ENCODE peak calls at places on chromosomes 13 and 19, in eight cellular contexts. J, H, T, C, U, A, M and K are unnamed samples.

GRCh38 chr19:39196860-39197562 is at the start of gene NCCRP1:
- DNase-seq in M (no peak), U (no peak), T (peak; percentile 76), A (no peak), J (no peak), C (no peak), H (no peak), K (no peak)

GRCh38 chr13:89052699-89053098 is 1381.5 kb downstream of the SLITRK5 start:
- DNase-seq in U (no peak), T (no peak), M (no peak), J (no peak), C (no peak), A (no peak), H (no peak), K (no peak)

GRCh38 chr19:56080669-56081401 is 40.3 kb downstream of the ZNF787 start:
- DNase-seq in H (peak; percentile 62), M (peak; percentile 49), C (peak; percentile 12), U (peak; percentile 85), T (peak; percentile 95), J (peak; percentile 73), A (peak; percentile 55), K (peak; percentile 77)

GRCh38 chr13:106507560-106508274 is 27.7 kb downstream of the EFNB2 start:
- DNase-seq in J (no peak), C (peak; percentile 83), U (no peak), H (no peak), M (no peak), A (no peak), T (no peak), K (no peak)

GRCh38 chr13:63455938-63456337 is 2040.3 kb upstream of the PCDH20 start:
- DNase-seq in H (no peak), M (no peak), T (no peak), U (no peak), A (peak; percentile 17), C (no peak), J (no peak), K (no peak)

GRCh38 chr19:46635920-46636761 is at the start of gene GNG8:
- DNase-seq in M (no peak), J (no peak), C (no peak), U (no peak), T (peak; percentile 76), A (peak; percentile 38), H (no peak), K (no peak)

GRCh38 chr19:17933414-17934129 is 757 bp downstream of the CCDC124 start:
- DNase-seq in A (no peak), M (no peak), C (no peak), U (no peak), J (no peak), T (no peak), H (no peak), K (no peak)

GRCh38 chr13:40064723-40065122 is 409.3 kb downstream of the COG6 start:
- DNase-seq in T (no peak), A (no peak), J (no peak), M (no peak), H (no peak), U (no peak), C (peak; percentile 23), K (no peak)

GRCh38 chr19:50899549-50899948 is 11.6 kb downstream of the KLK4 start:
- DNase-seq in A (no peak), T (no peak), C (no peak), J (no peak), M (no peak), U (no peak), H (no peak), K (no peak)

GRCh38 chr13:106498158-106498557 is 37.3 kb downstream of the EFNB2 start:
- DNase-seq in T (no peak), U (no peak), J (no peak), H (no peak), M (no peak), A (no peak), C (no peak), K (no peak)

GRCh38 chr13:50026788-50027473 is 11.7 kb downstream of the KCNRG start:
- DNase-seq in J (no peak), M (no peak), U (no peak), C (no peak), A (no peak), T (no peak), H (no peak), K (no peak)

GRCh38 chr13:110731072-110731471 is 17.6 kb downstream of the ING1 start:
- DNase-seq in T (no peak), H (no peak), C (no peak), A (no peak), J (no peak), M (no peak), U (no peak), K (no peak)

GRCh38 chr13:37476874-37477273 is 121.7 kb downstream of the POSTN start:
- DNase-seq in H (no peak), U (peak; percentile 14), C (no peak), J (no peak), A (no peak), T (peak; percentile 51), M (no peak), K (peak; percentile 10)

GRCh38 chr13:96982672-96983071 is 11.6 kb downstream of the OXGR1 start:
- DNase-seq in T (no peak), U (no peak), M (no peak), J (no peak), H (no peak), A (no peak), C (no peak), K (peak; percentile 14)

GRCh38 chr13:110137677-110138008 is 169.3 kb downstream of the COL4A1 start:
- DNase-seq in J (no peak), U (peak; percentile 59), H (no peak), T (no peak), M (no peak), A (peak; percentile 72), C (no peak), K (peak; percentile 72)

GRCh38 chr13:87123987-87124784 is 547.0 kb upstream of the SLITRK5 start:
- DNase-seq in A (peak; percentile 26), H (no peak), C (peak; percentile 19), T (peak; percentile 79), J (no peak), U (peak; percentile 18), M (no peak), K (peak; percentile 62)

GRCh38 chr19:688214-688613 is 7.0 kb downstream of the PRSS57 start:
- DNase-seq in C (no peak), H (no peak), A (no peak), U (no peak), M (no peak), J (no peak), T (no peak), K (no peak)

GRCh38 chr13:109787135-109787954 is 962 bp upstream of the IRS2 start:
- DNase-seq in J (no peak), C (no peak), T (peak; percentile 86), A (peak; percentile 52), H (no peak), U (peak; percentile 40), M (no peak), K (peak; percentile 55)

GRCh38 chr19:37309834-37310575 is 60.9 kb upstream of the ZNF527 start:
- DNase-seq in M (no peak), H (no peak), A (no peak), C (no peak), U (no peak), T (peak; percentile 59), J (no peak), K (no peak)

GRCh38 chr13:64314286-64314685 is 2898.6 kb upstream of the PCDH20 start:
- DNase-seq in T (no peak), H (no peak), J (no peak), U (no peak), M (no peak), C (no peak), A (no peak), K (no peak)

GRCh38 chr13:72850959-72851677 is 69.2 kb downstream of the PIBF1 start:
- DNase-seq in H (no peak), J (no peak), U (no peak), C (no peak), A (no peak), T (peak; percentile 51), M (no peak), K (no peak)

GRCh38 chr13:20351279-20352022 is 119.3 kb upstream of the GJB6 start:
- DNase-seq in H (no peak), C (peak; percentile 59), U (no peak), M (no peak), T (no peak), A (no peak), J (no peak), K (no peak)

GRCh38 chr19:3142292-3142670 is 6.4 kb downstream of the GNA15 start:
- DNase-seq in J (peak; percentile 40), M (no peak), C (no peak), H (no peak), A (no peak), U (no peak), T (no peak), K (no peak)

GRCh38 chr19:52946322-52947310 is 16.1 kb downstream of the ZNF816 start:
- DNase-seq in T (peak; percentile 94), J (no peak), A (no peak), M (no peak), U (peak; percentile 51), C (no peak), H (no peak), K (no peak)

GRCh38 chr19:32719611-32720059 is at the start of gene TDRD12:
- DNase-seq in T (peak; percentile 75), H (no peak), J (no peak), C (no peak), M (no peak), A (peak; percentile 27), U (no peak), K (no peak)

GRCh38 chr13:98775844-98776598 is 23.5 kb upstream of the SLC15A1 start:
- DNase-seq in H (no peak), U (no peak), A (peak; percentile 94), T (no peak), J (no peak), C (no peak), M (no peak), K (no peak)

GRCh38 chr19:48533770-48534169 is 18.2 kb upstream of the SULT2B1 start:
- DNase-seq in C (no peak), U (no peak), T (no peak), J (no peak), H (no peak), A (no peak), M (no peak), K (no peak)

GRCh38 chr13:96417956-96418355 is 328.0 kb downstream of the HS6ST3 start:
- DNase-seq in C (no peak), J (no peak), U (no peak), H (no peak), A (no peak), M (no peak), T (no peak), K (no peak)

GRCh38 chr19:19406878-19407639 is 1.6 kb downstream of the GATAD2A start:
- DNase-seq in T (no peak), M (no peak), U (no peak), A (peak; percentile 58), J (peak; percentile 33), H (peak; percentile 48), C (no peak), K (peak; percentile 61)

GRCh38 chr19:49528211-49528771 is 488 bp downstream of the RCN3 start:
- DNase-seq in A (no peak), M (no peak), C (no peak), J (no peak), U (no peak), T (no peak), H (no peak), K (no peak)

GRCh38 chr13:100573121-100573520 is 15.5 kb downstream of the GGACT start:
- DNase-seq in H (peak; percentile 72), A (peak; percentile 82), T (peak; percentile 87), J (peak; percentile 69), C (peak; percentile 34), U (peak; percentile 33), M (peak; percentile 55), K (peak; percentile 82)

GRCh38 chr13:78520425-78520824 is 82.9 kb downstream of the POU4F1 start:
- DNase-seq in T (no peak), H (no peak), A (no peak), J (no peak), C (no peak), M (no peak), U (no peak), K (no peak)

GRCh38 chr13:24203726-24204295 is 43.3 kb downstream of the SPATA13 start:
- DNase-seq in T (no peak), U (no peak), C (no peak), J (no peak), M (no peak), H (no peak), A (no peak), K (no peak)